ENCODE peak calls at places on chromosomes 1 and 21, in nine cellular contexts. W is Peyer's patch, J is endothelial cell of umbilical vein, U is ovary, V is prostate gland, H is Panc1, F is dorsolateral prefrontal cortex, G is body of pancreas, D is IMR-90. M is an unnamed sample.

GRCh38 chr1:61523219-61523618 is 201.7 kb downstream of the TM2D1 start:
- DNase-seq in H (no peak), J (no peak), G (no peak), U (no peak), D (no peak), V (no peak), F (no peak), W (no peak), M (no peak)

GRCh38 chr1:67983867-67984266 is 66.6 kb downstream of the DIRAS3 start:
- DNase-seq in D (no peak), H (no peak), J (no peak), V (no peak), F (no peak), W (no peak), U (no peak), G (no peak), M (no peak)

GRCh38 chr1:45573231-45573804 is 10.5 kb upstream of the NASP start:
- DNase-seq in D (no peak), V (no peak), H (no peak), F (no peak), U (no peak), G (no peak), J (no peak), W (peak; percentile 35), M (no peak)

GRCh38 chr1:94753171-94753972 is 66.8 kb upstream of the SLC44A3 start:
- DNase-seq in U (peak; percentile 84), V (no peak), F (no peak), D (peak; percentile 21), H (no peak), G (peak; percentile 56), W (no peak), J (no peak), M (no peak)

GRCh38 chr1:234855851-234856250 is 245.9 kb upstream of the IRF2BP2 start:
- DNase-seq in V (no peak), D (no peak), H (no peak), U (no peak), F (no peak), W (no peak), G (no peak), J (no peak), M (no peak)

GRCh38 chr1:247332215-247332900 is 691 bp upstream of the ZNF496 start:
- DNase-seq in U (peak; percentile 78), F (no peak), W (peak; percentile 78), H (no peak), D (peak; percentile 42), G (peak; percentile 54), V (peak; percentile 20), J (peak; percentile 33), M (peak; percentile 7)

GRCh38 chr1:25958475-25958874 is 39.4 kb downstream of the PAFAH2 start:
- DNase-seq in W (no peak), J (peak; percentile 16), F (no peak), H (no peak), D (peak; percentile 87), G (no peak), V (no peak), U (no peak), M (no peak)

GRCh38 chr1:180181048-180181447 is 26.4 kb downstream of the QSOX1 start:
- DNase-seq in D (no peak), U (peak; percentile 30), F (peak; percentile 16), V (no peak), J (peak; percentile 22), G (no peak), H (no peak), W (no peak), M (no peak)

GRCh38 chr1:111446967-111447892 is 1.8 kb downstream of the WDR77 start:
- DNase-seq in G (no peak), H (no peak), V (no peak), U (no peak), W (no peak), D (no peak), F (no peak), J (no peak), M (no peak)

GRCh38 chr1:169115891-169116585 is 9.5 kb downstream of the ATP1B1 start:
- DNase-seq in U (peak; percentile 40), F (no peak), D (peak; percentile 48), G (peak; percentile 72), W (peak; percentile 85), J (no peak), H (no peak), V (peak; percentile 55), M (no peak)

GRCh38 chr1:41528106-41528505 is 43.6 kb upstream of the EDN2 start:
- DNase-seq in D (no peak), H (no peak), V (no peak), U (no peak), W (no peak), J (no peak), F (peak; percentile 0), G (no peak), M (no peak)

GRCh38 chr1:245742891-245743290 is 588.1 kb downstream of the KIF26B start:
- DNase-seq in D (no peak), V (no peak), H (no peak), W (no peak), U (no peak), G (no peak), F (no peak), J (no peak), M (no peak)

GRCh38 chr1:8002329-8003320 is 23.5 kb downstream of the ERRFI1 start:
- DNase-seq in G (no peak), W (no peak), U (no peak), J (no peak), V (no peak), D (no peak), H (no peak), F (no peak), M (no peak)

GRCh38 chr1:198444792-198445191 is 95.7 kb downstream of the ATP6V1G3 start:
- DNase-seq in V (no peak), G (no peak), J (peak; percentile 92), W (no peak), H (no peak), U (no peak), D (peak; percentile 90), F (no peak), M (no peak)

GRCh38 chr1:54227091-54227602 is 27.2 kb downstream of the MRPL37 start:
- DNase-seq in G (peak; percentile 80), W (peak; percentile 72), H (no peak), D (peak; percentile 51), F (no peak), V (no peak), J (no peak), U (no peak), M (no peak)

GRCh38 chr1:114340906-114341698 is 169.9 kb downstream of the TRIM33 start:
- DNase-seq in W (peak; percentile 54), G (no peak), U (no peak), V (no peak), H (no peak), D (no peak), F (no peak), J (no peak), M (no peak)

GRCh38 chr1:207999274-207999915 is 88.5 kb upstream of the CD34 start:
- DNase-seq in J (no peak), F (no peak), H (no peak), W (no peak), G (no peak), D (no peak), U (no peak), V (no peak), M (no peak)

DNA sequence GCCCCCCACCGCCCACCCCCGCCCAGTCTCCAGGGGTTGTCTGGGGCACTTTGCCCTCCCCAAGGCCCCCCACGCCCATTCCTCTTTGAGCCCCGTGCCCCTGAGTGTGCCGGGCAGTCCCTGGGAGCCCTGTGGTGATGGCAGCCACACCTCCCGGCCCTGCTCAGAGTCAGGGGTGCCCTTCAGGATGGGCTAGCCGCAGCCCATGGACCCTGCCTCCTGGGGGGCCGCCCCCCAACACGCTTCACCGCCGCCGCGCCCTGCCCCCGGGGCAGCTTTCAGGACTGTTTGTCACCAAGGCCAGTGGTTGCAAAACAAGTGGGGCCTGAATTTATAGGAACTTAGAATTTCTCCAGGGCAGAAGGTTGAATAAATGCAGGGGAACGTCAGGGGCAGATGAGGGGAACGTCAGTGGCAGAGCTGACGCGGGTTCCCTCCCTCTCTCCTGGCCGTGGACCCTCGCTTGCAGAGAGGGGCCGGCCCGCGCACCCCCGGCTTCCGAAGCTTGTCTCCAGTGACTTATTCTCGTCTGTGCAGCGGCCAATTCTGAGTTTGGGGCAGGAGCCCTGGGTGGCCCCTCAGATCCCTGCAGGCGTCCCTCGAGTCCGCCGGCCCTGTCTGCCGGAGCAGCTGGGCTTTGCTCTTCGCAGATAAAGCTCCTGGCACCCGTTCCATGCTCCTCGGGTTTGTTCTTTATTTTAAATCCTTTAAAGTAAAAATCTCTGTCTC is 41.2 kb upstream of the ADARB1 start:
- DNase-seq in G (no peak), W (peak; percentile 37), D (no peak), J (no peak), U (peak; percentile 77), F (no peak), V (no peak), H (no peak), M (no peak)
- H3K27ac ChIP-seq in G (peak overlapping the region; percentile 44), W (no peak overlapping the region), D (no peak overlapping the region), J (no peak overlapping the region), U (no peak overlapping the region), F (no peak overlapping the region), V (peak overlapping the region; percentile 63), H (no peak overlapping the region), M (no peak overlapping the region)

GRCh38 chr1:16204634-16205332 is 7.7 kb downstream of the ARHGEF19 start:
- DNase-seq in G (peak; percentile 55), W (no peak), U (no peak), H (no peak), V (no peak), D (no peak), J (peak; percentile 21), F (no peak), M (peak; percentile 32)
- TF ChIP-seq CTCF in G (peak; percentile 32), W (peak; percentile 38), U (no peak), H (no peak), V (peak; percentile 42), D (peak; percentile 30), J (peak; percentile 27), F (no peak), M (peak; percentile 19)

DNA sequence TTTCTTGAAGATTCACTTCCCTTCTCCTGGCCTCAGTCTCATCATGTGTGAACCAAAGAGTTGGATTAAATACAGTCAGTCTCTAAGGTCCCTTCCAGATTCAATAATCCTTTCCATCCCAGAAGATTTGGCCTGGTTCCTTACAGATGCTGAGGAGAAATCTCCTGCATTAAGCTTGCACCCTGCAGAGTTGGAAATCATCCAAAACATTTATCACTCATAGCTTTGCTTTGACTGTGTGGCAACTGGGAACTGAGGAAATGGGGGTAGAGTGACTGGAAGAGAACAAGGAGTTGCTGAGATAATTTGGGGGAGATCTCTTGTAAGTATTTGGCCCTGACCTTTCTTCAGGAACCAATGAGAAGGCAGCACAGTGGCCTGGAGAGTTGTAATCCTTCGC is 220.5 kb upstream of the SGIP1 start:
- DNase-seq in V (no peak), W (no peak), D (no peak), U (no peak), F (no peak), H (no peak), G (no peak), J (no peak), M (no peak)
- H3K27ac ChIP-seq in V (no peak overlapping the region), W (no peak overlapping the region), D (no peak overlapping the region), U (no peak overlapping the region), F (no peak overlapping the region), H (no peak overlapping the region), G (no peak overlapping the region), J (no peak overlapping the region), M (no peak overlapping the region)

DNA sequence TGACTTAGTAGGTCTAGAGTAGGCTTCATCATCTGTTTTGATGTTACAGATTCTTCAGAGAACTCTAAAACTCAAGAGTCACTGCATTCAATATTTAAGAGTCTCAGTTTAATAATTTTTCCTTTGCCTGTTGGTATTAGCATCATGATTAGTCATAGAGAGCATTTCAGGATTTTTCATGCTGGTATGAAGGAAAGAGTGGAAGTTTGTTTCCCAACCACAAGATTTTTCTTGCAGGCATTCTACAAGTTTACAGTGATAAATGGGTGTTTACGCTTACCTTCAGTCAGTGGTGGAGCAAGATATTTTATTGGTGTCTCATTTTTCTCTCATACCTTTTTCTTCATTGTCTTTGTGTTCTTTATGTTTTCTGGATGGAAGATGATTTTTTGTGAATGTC is 58.4 kb upstream of the MYOCOS start:
- DNase-seq in G (no peak), V (no peak), W (no peak), D (peak; percentile 76), J (no peak), U (no peak), H (no peak), F (no peak), M (no peak)
- TF ChIP-seq CTCF in G (no peak), V (no peak), W (no peak), D (no peak), J (no peak), U (no peak), H (no peak), F (no peak), M (no peak)